ENCODE peak calls at places on chromosomes 11 and 22, in seven cellular contexts. One of them, this sample, is unnamed.

GRCh38 chr11:130606781-130607511 is 158.5 kb downstream of the ADAMTS15 start:
- DNase-seq in HCT116: no peak
- DNase-seq in fibroblast of lung: peak
- DNase-seq in neuronal stem cell: no peak
- DNase-seq in mesendoderm: no peak
- DNase-seq in endothelial cell of umbilical vein: no peak
- DNase-seq in mammary epithelial cell: no peak
- DNase-seq in this sample: no peak

GRCh38 chr11:1138053-1138452 is 19.7 kb upstream of the MUC5AC start:
- DNase-seq in HCT116: no peak
- DNase-seq in mesendoderm: no peak
- DNase-seq in mammary epithelial cell: peak
- DNase-seq in endothelial cell of umbilical vein: no peak
- DNase-seq in neuronal stem cell: no peak
- DNase-seq in fibroblast of lung: peak
- DNase-seq in this sample: no peak

GRCh38 chr11:120210651-120211521 is at the start of gene OAF:
- DNase-seq in HCT116: peak
- DNase-seq in mesendoderm: peak
- DNase-seq in mammary epithelial cell: peak
- DNase-seq in endothelial cell of umbilical vein: peak
- DNase-seq in fibroblast of lung: peak
- DNase-seq in neuronal stem cell: peak
- DNase-seq in this sample: peak

GRCh38 chr11:85590848-85591483 is 36.2 kb downstream of the DLG2 start:
- DNase-seq in mesendoderm: peak
- DNase-seq in endothelial cell of umbilical vein: no peak
- DNase-seq in mammary epithelial cell: peak
- DNase-seq in HCT116: peak
- DNase-seq in neuronal stem cell: peak
- DNase-seq in fibroblast of lung: peak
- DNase-seq in this sample: no peak

GRCh38 chr11:108664241-108664640 is 628 bp upstream of the DDX10 start:
- DNase-seq in mammary epithelial cell: no peak
- DNase-seq in fibroblast of lung: no peak
- DNase-seq in neuronal stem cell: no peak
- DNase-seq in endothelial cell of umbilical vein: no peak
- DNase-seq in mesendoderm: no peak
- DNase-seq in HCT116: no peak
- DNase-seq in this sample: no peak

GRCh38 chr11:8063319-8063718 is 17.7 kb upstream of the TUB start:
- DNase-seq in HCT116: no peak
- DNase-seq in fibroblast of lung: peak
- DNase-seq in endothelial cell of umbilical vein: no peak
- DNase-seq in mammary epithelial cell: no peak
- DNase-seq in mesendoderm: no peak
- DNase-seq in neuronal stem cell: no peak
- DNase-seq in this sample: peak

GRCh38 chr11:86608251-86608799 is 64.1 kb downstream of the ME3 start:
- DNase-seq in HCT116: peak
- DNase-seq in mesendoderm: peak
- DNase-seq in fibroblast of lung: peak
- DNase-seq in endothelial cell of umbilical vein: peak
- DNase-seq in neuronal stem cell: no peak
- DNase-seq in mammary epithelial cell: peak
- DNase-seq in this sample: peak

GRCh38 chr11:46050065-46050464 is 71.2 kb downstream of the PHF21A start:
- DNase-seq in fibroblast of lung: peak
- DNase-seq in neuronal stem cell: peak
- DNase-seq in HCT116: peak
- DNase-seq in endothelial cell of umbilical vein: no peak
- DNase-seq in mesendoderm: peak
- DNase-seq in mammary epithelial cell: peak
- DNase-seq in this sample: no peak

GRCh38 chr11:77082838-77083552 is 16.2 kb downstream of the CAPN5 start:
- DNase-seq in endothelial cell of umbilical vein: peak
- DNase-seq in mesendoderm: peak
- DNase-seq in mammary epithelial cell: no peak
- DNase-seq in neuronal stem cell: no peak
- DNase-seq in HCT116: no peak
- DNase-seq in fibroblast of lung: peak
- DNase-seq in this sample: no peak

GRCh38 chr11:118980191-118980881 is 8.8 kb downstream of the FOXR1 start:
- DNase-seq in mesendoderm: peak
- DNase-seq in HCT116: no peak
- DNase-seq in fibroblast of lung: no peak
- DNase-seq in mammary epithelial cell: no peak
- DNase-seq in neuronal stem cell: no peak
- DNase-seq in endothelial cell of umbilical vein: no peak
- DNase-seq in this sample: peak

GRCh38 chr11:73314121-73314948 is 6.3 kb downstream of the ARHGEF17 start:
- DNase-seq in HCT116: no peak
- DNase-seq in endothelial cell of umbilical vein: no peak
- DNase-seq in neuronal stem cell: no peak
- DNase-seq in mammary epithelial cell: peak
- DNase-seq in fibroblast of lung: peak
- DNase-seq in mesendoderm: peak
- DNase-seq in this sample: no peak

GRCh38 chr11:91350931-91351330 is 873.7 kb upstream of the FAT3 start:
- DNase-seq in neuronal stem cell: no peak
- DNase-seq in endothelial cell of umbilical vein: no peak
- DNase-seq in fibroblast of lung: no peak
- DNase-seq in mammary epithelial cell: no peak
- DNase-seq in HCT116: no peak
- DNase-seq in mesendoderm: peak
- DNase-seq in this sample: no peak

GRCh38 chr11:18384157-18384641 is 10.2 kb upstream of the LDHA start:
- DNase-seq in endothelial cell of umbilical vein: peak
- DNase-seq in HCT116: no peak
- DNase-seq in mammary epithelial cell: peak
- DNase-seq in fibroblast of lung: peak
- DNase-seq in mesendoderm: peak
- DNase-seq in neuronal stem cell: no peak
- DNase-seq in this sample: peak

GRCh38 chr11:65417221-65417701 is 5.3 kb upstream of the NEAT1 start:
- DNase-seq in mammary epithelial cell: no peak
- DNase-seq in neuronal stem cell: no peak
- DNase-seq in HCT116: no peak
- DNase-seq in mesendoderm: peak
- DNase-seq in fibroblast of lung: peak
- DNase-seq in endothelial cell of umbilical vein: peak
- DNase-seq in this sample: no peak

GRCh38 chr11:124605719-124606118 is 5.5 kb upstream of the PANX3 start:
- DNase-seq in fibroblast of lung: no peak
- DNase-seq in mammary epithelial cell: no peak
- DNase-seq in HCT116: no peak
- DNase-seq in endothelial cell of umbilical vein: no peak
- DNase-seq in mesendoderm: no peak
- DNase-seq in neuronal stem cell: no peak
- DNase-seq in this sample: peak

GRCh38 chr11:111283945-111284481 is 14.3 kb upstream of the POU2AF3 start:
- DNase-seq in endothelial cell of umbilical vein: no peak
- DNase-seq in mammary epithelial cell: no peak
- DNase-seq in fibroblast of lung: peak
- DNase-seq in mesendoderm: no peak
- DNase-seq in neuronal stem cell: no peak
- DNase-seq in HCT116: no peak
- DNase-seq in this sample: peak

GRCh38 chr11:119681537-119681936 is 47.5 kb downstream of the NECTIN1 start:
- DNase-seq in neuronal stem cell: no peak
- DNase-seq in mesendoderm: no peak
- DNase-seq in endothelial cell of umbilical vein: no peak
- DNase-seq in fibroblast of lung: no peak
- DNase-seq in mammary epithelial cell: no peak
- DNase-seq in HCT116: no peak
- DNase-seq in this sample: no peak

GRCh38 chr11:15816270-15816871 is 540.0 kb downstream of the SOX6 start:
- DNase-seq in fibroblast of lung: peak
- DNase-seq in HCT116: no peak
- DNase-seq in neuronal stem cell: no peak
- DNase-seq in mesendoderm: peak
- DNase-seq in endothelial cell of umbilical vein: peak
- DNase-seq in mammary epithelial cell: peak
- DNase-seq in this sample: no peak

GRCh38 chr22:35684270-35684700 is 33.4 kb upstream of the APOL5 start:
- DNase-seq in HCT116: no peak
- DNase-seq in mammary epithelial cell: no peak
- DNase-seq in mesendoderm: peak
- DNase-seq in neuronal stem cell: peak
- DNase-seq in fibroblast of lung: peak
- DNase-seq in endothelial cell of umbilical vein: peak
- DNase-seq in this sample: peak

GRCh38 chr11:62015615-62016014 is 48.2 kb upstream of the FTH1 start:
- DNase-seq in mesendoderm: no peak
- DNase-seq in neuronal stem cell: no peak
- DNase-seq in fibroblast of lung: no peak
- DNase-seq in endothelial cell of umbilical vein: no peak
- DNase-seq in HCT116: no peak
- DNase-seq in mammary epithelial cell: no peak
- DNase-seq in this sample: no peak

GRCh38 chr11:133531971-133532651 is at the start of gene OPCML:
- DNase-seq in HCT116: no peak
- DNase-seq in mammary epithelial cell: no peak
- DNase-seq in mesendoderm: peak
- DNase-seq in neuronal stem cell: no peak
- DNase-seq in endothelial cell of umbilical vein: no peak
- DNase-seq in fibroblast of lung: no peak
- DNase-seq in this sample: no peak

GRCh38 chr22:37186997-37187522 is 987 bp downstream of the C1QTNF6 start:
- DNase-seq in HCT116: no peak
- DNase-seq in neuronal stem cell: no peak
- DNase-seq in endothelial cell of umbilical vein: peak
- DNase-seq in fibroblast of lung: peak
- DNase-seq in mesendoderm: peak
- DNase-seq in mammary epithelial cell: no peak
- DNase-seq in this sample: no peak

GRCh38 chr22:30640361-30640760 is 4.8 kb downstream of the SLC35E4 start:
- DNase-seq in fibroblast of lung: no peak
- DNase-seq in mammary epithelial cell: no peak
- DNase-seq in mesendoderm: no peak
- DNase-seq in HCT116: no peak
- DNase-seq in endothelial cell of umbilical vein: no peak
- DNase-seq in neuronal stem cell: no peak
- DNase-seq in this sample: no peak

GRCh38 chr11:70087446-70088167 is 9.5 kb downstream of the ANO1 start:
- DNase-seq in fibroblast of lung: no peak
- DNase-seq in endothelial cell of umbilical vein: no peak
- DNase-seq in HCT116: no peak
- DNase-seq in neuronal stem cell: no peak
- DNase-seq in mesendoderm: peak
- DNase-seq in mammary epithelial cell: no peak
- DNase-seq in this sample: no peak

GRCh38 chr22:46083383-46084350 is 66.7 kb upstream of the PPARA start:
- DNase-seq in mesendoderm: no peak
- DNase-seq in HCT116: no peak
- DNase-seq in neuronal stem cell: no peak
- DNase-seq in mammary epithelial cell: peak
- DNase-seq in endothelial cell of umbilical vein: no peak
- DNase-seq in fibroblast of lung: no peak
- DNase-seq in this sample: no peak
- H3K4me3 ChIP-seq in mesendoderm: no peak
- H3K4me3 ChIP-seq in HCT116: peak
- H3K4me3 ChIP-seq in neuronal stem cell: no peak
- H3K4me3 ChIP-seq in mammary epithelial cell: peak
- H3K4me3 ChIP-seq in endothelial cell of umbilical vein: no peak
- H3K4me3 ChIP-seq in fibroblast of lung: peak
- H3K4me3 ChIP-seq in this sample: no peak

DNA sequence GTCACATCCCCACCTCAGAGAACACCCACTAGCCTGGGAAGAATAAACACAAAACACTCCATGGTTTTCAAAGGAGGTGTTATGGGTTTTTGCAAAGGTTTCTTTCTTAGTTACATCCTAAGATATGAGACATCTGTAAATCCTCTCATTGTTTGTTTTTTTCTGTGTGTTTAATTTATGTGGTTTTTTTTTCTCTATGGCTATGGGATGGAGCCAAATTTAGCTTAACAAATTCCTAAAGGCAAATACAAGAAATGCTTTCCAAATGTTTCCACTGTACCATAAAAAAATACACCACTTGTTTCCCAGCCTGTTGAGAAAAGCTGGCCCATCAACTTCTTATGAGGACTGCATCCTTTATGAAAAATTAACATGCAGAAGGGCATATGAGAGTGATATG is 137.8 kb upstream of the TTC12 start:
- DNase-seq in fibroblast of lung: peak
- DNase-seq in HCT116: no peak
- DNase-seq in endothelial cell of umbilical vein: no peak
- DNase-seq in neuronal stem cell: no peak
- DNase-seq in mesendoderm: no peak
- DNase-seq in mammary epithelial cell: no peak
- DNase-seq in this sample: no peak
- H3K9ac ChIP-seq in fibroblast of lung: no peak
- H3K9ac ChIP-seq in HCT116: no peak
- H3K9ac ChIP-seq in endothelial cell of umbilical vein: no peak
- H3K9ac ChIP-seq in neuronal stem cell: no peak
- H3K9ac ChIP-seq in mesendoderm: no peak
- H3K9ac ChIP-seq in mammary epithelial cell: no peak
- H3K9ac ChIP-seq in this sample: no peak

DNA sequence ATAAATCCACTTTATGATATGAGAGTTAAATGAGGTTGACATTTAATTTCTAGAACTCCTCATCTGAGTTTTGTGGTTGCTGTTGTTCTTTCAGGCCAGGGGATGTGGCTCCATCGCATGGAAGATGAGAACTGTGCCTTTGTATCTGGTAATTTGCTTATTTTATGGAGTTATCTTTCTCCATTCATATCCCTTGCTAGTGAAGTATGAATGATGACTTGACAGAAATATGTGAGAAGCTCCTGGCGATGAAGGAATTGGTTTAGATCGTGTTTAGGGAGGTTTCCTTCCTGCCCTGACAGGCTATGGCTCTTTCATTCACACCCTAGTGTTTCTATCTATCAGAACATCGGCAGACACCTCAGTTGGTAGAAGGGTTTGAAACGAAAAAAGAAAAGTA is 393.7 kb downstream of the ETS1 start:
- DNase-seq in mammary epithelial cell: no peak
- DNase-seq in mesendoderm: no peak
- DNase-seq in fibroblast of lung: no peak
- DNase-seq in HCT116: no peak
- DNase-seq in neuronal stem cell: no peak
- DNase-seq in endothelial cell of umbilical vein: no peak
- DNase-seq in this sample: no peak
- H3K27ac ChIP-seq in mammary epithelial cell: no peak
- H3K27ac ChIP-seq in mesendoderm: no peak
- H3K27ac ChIP-seq in fibroblast of lung: no peak
- H3K27ac ChIP-seq in HCT116: no peak
- H3K27ac ChIP-seq in neuronal stem cell: no peak
- H3K27ac ChIP-seq in endothelial cell of umbilical vein: no peak
- H3K27ac ChIP-seq in this sample: no peak

GRCh38 chr11:9386901-9387300 is 2.4 kb downstream of the IPO7 start:
- DNase-seq in HCT116: no peak
- DNase-seq in fibroblast of lung: no peak
- DNase-seq in endothelial cell of umbilical vein: no peak
- DNase-seq in mesendoderm: no peak
- DNase-seq in mammary epithelial cell: no peak
- DNase-seq in neuronal stem cell: no peak
- DNase-seq in this sample: no peak
- H3K4me3 ChIP-seq in HCT116: no peak
- H3K4me3 ChIP-seq in fibroblast of lung: no peak
- H3K4me3 ChIP-seq in endothelial cell of umbilical vein: no peak
- H3K4me3 ChIP-seq in mesendoderm: no peak
- H3K4me3 ChIP-seq in mammary epithelial cell: peak
- H3K4me3 ChIP-seq in neuronal stem cell: no peak
- H3K4me3 ChIP-seq in this sample: no peak

This sample was measured in colonic mucosa.